ENCODE peak calls at places on chromosomes 6 and 20, in eight cellular contexts. W, Z, B, H, P, N, Y and Q are unnamed samples.

GRCh38 chr6:109073344-109074235 is 21.1 kb downstream of the SESN1 start:
- DNase-seq in W (peak; percentile 76), Z (peak; percentile 73), B (no peak), H (no peak), P (no peak), N (peak; percentile 75), Y (peak; percentile 78), Q (peak; percentile 60)

GRCh38 chr6:148770408-148771211 is 23.8 kb downstream of the UST start:
- DNase-seq in W (no peak), Z (no peak), B (no peak), H (no peak), P (no peak), N (no peak), Y (no peak), Q (no peak)

GRCh38 chr6:108687921-108688320 is 127.2 kb downstream of the FOXO3 start:
- DNase-seq in W (no peak), Z (no peak), B (no peak), H (no peak), P (no peak), N (no peak), Y (no peak), Q (no peak)

GRCh38 chr6:156925718-156926607 is 148.8 kb downstream of the ARID1B start:
- DNase-seq in W (no peak), Z (no peak), B (no peak), H (no peak), P (no peak), N (peak; percentile 81), Y (no peak), Q (no peak)

GRCh38 chr6:136579800-136580199 is 29.6 kb upstream of the MAP7 start:
- DNase-seq in W (peak; percentile 66), Z (no peak), B (no peak), H (no peak), P (no peak), N (no peak), Y (no peak), Q (no peak)

GRCh38 chr6:119493980-119494379 is 144.4 kb upstream of the MAN1A1 start:
- DNase-seq in W (no peak), Z (no peak), B (no peak), H (no peak), P (no peak), N (no peak), Y (no peak), Q (no peak)

GRCh38 chr6:26595669-26596269 is 984 bp upstream of the ABT1 start:
- DNase-seq in W (peak; percentile 84), Z (peak; percentile 83), B (peak; percentile 85), H (peak; percentile 89), P (peak; percentile 94), N (peak; percentile 98), Y (peak; percentile 87), Q (peak; percentile 96)

GRCh38 chr20:54028276-54029011 is 42.0 kb downstream of the BCAS1 start:
- DNase-seq in W (no peak), Z (no peak), B (no peak), H (peak; percentile 36), P (no peak), N (no peak), Y (no peak), Q (no peak)

GRCh38 chr6:157906537-157907061 is 75.1 kb upstream of the SYNJ2 start:
- DNase-seq in W (no peak), Z (no peak), B (no peak), H (no peak), P (no peak), N (no peak), Y (no peak), Q (no peak)

GRCh38 chr20:32437391-32438074 is 79.4 kb downstream of the ASXL1 start:
- DNase-seq in W (no peak), Z (no peak), B (no peak), H (no peak), P (no peak), N (peak; percentile 40), Y (no peak), Q (no peak)

GRCh38 chr20:57167971-57168693 is 98.3 kb downstream of the BMP7 start:
- DNase-seq in W (no peak), Z (no peak), B (no peak), H (no peak), P (no peak), N (peak; percentile 45), Y (no peak), Q (no peak)